ENCODE peak calls at places on chromosomes 6 and 20, in nine cellular contexts. E is T-helper 1 cell; X is T-helper 9 cell; R is NCI-H1092; M is heart left ventricle; Q is NAMALWA; T is CD4-positive, alpha-beta T cell; D is activated T-helper 1 cell treated with anti-CD3 and anti-CD28 coated beads, Interleukin-2, amount 50 U/mL, for 16 hours; O is NCI-H2029. B is an unnamed sample.

GRCh38 chr20:21323640-21324039 is 20.5 kb downstream of the XRN2 start:
- DNase-seq in E (no peak), X (no peak), R (no peak), M (no peak), Q (no peak), T (no peak), D (no peak), O (peak), B (no peak)

GRCh38 chr20:32449890-32450401 is 91.8 kb downstream of the ASXL1 start:
- DNase-seq in E (no peak), X (no peak), R (no peak), M (no peak), Q (peak), T (no peak), D (no peak), O (no peak), B (no peak)

GRCh38 chr6:41683460-41684310 is 45.4 kb downstream of the MDFI start:
- DNase-seq in E (peak), X (peak), R (peak), M (peak), Q (peak), T (peak), D (peak), O (peak), B (peak)

GRCh38 chr6:91299544-91300491 is 712.9 kb upstream of the MAP3K7 start:
- DNase-seq in E (no peak), X (no peak), R (no peak), M (peak), Q (no peak), T (no peak), D (no peak), O (no peak), B (no peak)

GRCh38 chr20:50027611-50028105 is 44.9 kb downstream of the SNAI1 start:
- DNase-seq in E (no peak), X (no peak), R (no peak), M (peak), Q (no peak), T (no peak), D (no peak), O (no peak), B (no peak)

GRCh38 chr6:42241915-42242314 is 24.3 kb upstream of the MRPS10 start:
- DNase-seq in E (no peak), X (no peak), R (no peak), M (no peak), Q (no peak), T (no peak), D (no peak), O (no peak), B (no peak)

GRCh38 chr6:107064579-107065065 is 36.6 kb downstream of the MTRES1 start:
- DNase-seq in E (no peak), X (no peak), R (no peak), M (peak), Q (no peak), T (no peak), D (no peak), O (peak), B (no peak)

GRCh38 chr20:7930386-7930785 is 9.9 kb downstream of the HAO1 start:
- DNase-seq in E (no peak), X (no peak), R (no peak), M (no peak), Q (no peak), T (no peak), D (no peak), O (no peak), B (no peak)

GRCh38 chr20:41138217-41138526 is 829 bp downstream of the PLCG1 start:
- DNase-seq in E (no peak), X (no peak), R (no peak), M (no peak), Q (no peak), T (no peak), D (no peak), O (no peak), B (no peak)

GRCh38 chr6:151018035-151018434 is 152.5 kb downstream of the MTHFD1L start:
- DNase-seq in E (no peak), X (no peak), R (no peak), M (no peak), Q (no peak), T (no peak), D (no peak), O (no peak), B (no peak)

GRCh38 chr6:49906511-49906910 is 40.2 kb upstream of the CRISP1 start:
- DNase-seq in E (no peak), X (no peak), R (no peak), M (no peak), Q (no peak), T (no peak), D (no peak), O (no peak), B (no peak)

GRCh38 chr6:156662025-156662445 is 115.1 kb upstream of the ARID1B start:
- DNase-seq in E (no peak), X (no peak), R (no peak), M (no peak), Q (no peak), T (no peak), D (no peak), O (no peak), B (no peak)

GRCh38 chr20:55782861-55783260 is 222.5 kb downstream of the CBLN4 start:
- DNase-seq in E (no peak), X (no peak), R (no peak), M (no peak), Q (no peak), T (no peak), D (no peak), O (no peak), B (no peak)

GRCh38 chr20:48718914-48719578 is 108.8 kb downstream of the PREX1 start:
- DNase-seq in E (no peak), X (peak), R (no peak), M (no peak), Q (no peak), T (peak), D (no peak), O (no peak), B (no peak)

GRCh38 chr6:10733863-10734262 is 11.0 kb downstream of the TMEM14C start:
- DNase-seq in E (no peak), X (no peak), R (no peak), M (no peak), Q (no peak), T (no peak), D (no peak), O (no peak), B (no peak)

GRCh38 chr20:20680991-20681508 is 31.4 kb downstream of the RALGAPA2 start:
- DNase-seq in E (no peak), X (no peak), R (no peak), M (no peak), Q (no peak), T (no peak), D (no peak), O (peak), B (no peak)

GRCh38 chr20:24872291-24873014 is 76.6 kb upstream of the CST7 start:
- DNase-seq in E (no peak), X (no peak), R (peak), M (no peak), Q (peak), T (no peak), D (no peak), O (no peak), B (no peak)

GRCh38 chr6:29602564-29603361 is 17.8 kb downstream of the OR2H2 start:
- DNase-seq in E (no peak), X (no peak), R (no peak), M (no peak), Q (peak), T (no peak), D (no peak), O (no peak), B (no peak)

B was measured in T follicular helper cell.